ENCODE peak calls at places on chromosomes 2 and 18, in nine cellular contexts. A is prostate gland; J is NCI-H2107; I is M059J; G is stimulated activated CD8-positive, alpha-beta memory T cell treated with anti-CD3 and anti-CD28 coated beads, Interleukin-4, amount 100 ng/mL, for 24 hours; V is anterior cingulate cortex; Q is MCF 10A; X is coronary artery; D is WTC11. H is an unnamed sample.

GRCh38 chr18:57881818-57882413 is 78.8 kb upstream of the ATP8B1 start:
- DNase-seq in A (peak; percentile 63), J (peak; percentile 82), I (peak; percentile 81), G (peak; percentile 18), V (peak; percentile 32), Q (peak; percentile 94), X (no peak), D (peak; percentile 59), H (peak; percentile 78)

GRCh38 chr18:73597832-73598615 is 549.6 kb downstream of the FBXO15 start:
- DNase-seq in A (no peak), J (no peak), I (peak; percentile 13), G (no peak), V (no peak), Q (no peak), X (no peak), D (peak; percentile 20), H (no peak)

GRCh38 chr2:142946941-142947340 is 69.5 kb downstream of the KYNU start:
- DNase-seq in A (no peak), J (no peak), I (peak; percentile 64), G (no peak), V (no peak), Q (no peak), X (no peak), D (no peak), H (no peak)

GRCh38 chr2:207112397-207112796 is 53.4 kb downstream of the KLF7 start:
- DNase-seq in A (no peak), J (no peak), I (no peak), G (no peak), V (no peak), Q (no peak), X (no peak), D (no peak), H (no peak)

GRCh38 chr18:57149031-57149430 is 2.1 kb downstream of the BOD1L2 start:
- DNase-seq in A (no peak), J (no peak), I (no peak), G (no peak), V (no peak), Q (no peak), X (no peak), D (no peak), H (no peak)

GRCh38 chr2:172283476-172283875 is 143.9 kb upstream of the ITGA6 start:
- DNase-seq in A (no peak), J (no peak), I (no peak), G (no peak), V (no peak), Q (no peak), X (no peak), D (no peak), H (no peak)

GRCh38 chr2:26456701-26457224 is 21.2 kb downstream of the OTOF start:
- DNase-seq in A (no peak), J (no peak), I (peak; percentile 77), G (no peak), V (no peak), Q (no peak), X (peak; percentile 65), D (no peak), H (no peak)

GRCh38 chr18:28407681-28408080 is 230.8 kb upstream of the CDH2 start:
- DNase-seq in A (no peak), J (no peak), I (no peak), G (no peak), V (no peak), Q (no peak), X (no peak), D (no peak), H (no peak)

GRCh38 chr2:60104514-60105501 is 448.6 kb downstream of the BCL11A start:
- DNase-seq in A (no peak), J (no peak), I (no peak), G (no peak), V (no peak), Q (peak; percentile 11), X (no peak), D (no peak), H (no peak)

GRCh38 chr2:719191-719590 is 42.0 kb upstream of the TMEM18 start:
- DNase-seq in A (no peak), J (no peak), I (no peak), G (no peak), V (no peak), Q (no peak), X (no peak), D (no peak), H (no peak)

GRCh38 chr18:13217971-13218375 is 587 bp upstream of the LDLRAD4 start:
- DNase-seq in A (no peak), J (no peak), I (no peak), G (no peak), V (no peak), Q (no peak), X (peak; percentile 85), D (peak; percentile 45), H (no peak)

GRCh38 chr2:128750328-128751165 is 431.9 kb upstream of the HS6ST1 start:
- DNase-seq in A (no peak), J (no peak), I (no peak), G (no peak), V (no peak), Q (no peak), X (no peak), D (no peak), H (no peak)

GRCh38 chr18:45370190-45371010 is 244.9 kb upstream of the SLC14A2 start:
- DNase-seq in A (no peak), J (no peak), I (no peak), G (no peak), V (no peak), Q (no peak), X (no peak), D (no peak), H (no peak)

GRCh38 chr2:9333591-9334171 is 89.6 kb downstream of the ITGB1BP1 start:
- DNase-seq in A (peak; percentile 72), J (peak; percentile 55), I (peak; percentile 78), G (no peak), V (peak; percentile 8), Q (peak; percentile 78), X (no peak), D (peak; percentile 34), H (peak; percentile 23)

GRCh38 chr18:11167778-11168177 is 18.4 kb upstream of the PIEZO2 start:
- DNase-seq in A (no peak), J (no peak), I (no peak), G (no peak), V (no peak), Q (no peak), X (no peak), D (no peak), H (no peak)

H was measured in NCI-H1436.